ENCODE peak calls at places on chromosomes 7 and 10, in nine cellular contexts. One of them, this sample, is unnamed.

GRCh38 chr7:80826520-80827237 is 92.2 kb downstream of the SEMA3C start:
- DNase-seq in mesendoderm: no peak
- DNase-seq in neural progenitor cell: no peak
- DNase-seq in breast epithelium: no peak
- DNase-seq in fibroblast of villous mesenchyme: no peak
- DNase-seq in epithelial cell of esophagus: peak
- DNase-seq in cardiac fibroblast: no peak
- DNase-seq in OCI-LY7: no peak
- DNase-seq in SJSA1: no peak
- DNase-seq in this sample: no peak

GRCh38 chr7:95397381-95397780 is 1.2 kb upstream of the PON3 start:
- DNase-seq in mesendoderm: no peak
- DNase-seq in neural progenitor cell: no peak
- DNase-seq in breast epithelium: no peak
- DNase-seq in fibroblast of villous mesenchyme: no peak
- DNase-seq in epithelial cell of esophagus: no peak
- DNase-seq in cardiac fibroblast: no peak
- DNase-seq in OCI-LY7: no peak
- DNase-seq in SJSA1: no peak
- DNase-seq in this sample: no peak

GRCh38 chr10:22620140-22620857 is 94.1 kb downstream of the PIP4K2A start:
- DNase-seq in mesendoderm: no peak
- DNase-seq in neural progenitor cell: no peak
- DNase-seq in breast epithelium: peak
- DNase-seq in fibroblast of villous mesenchyme: peak
- DNase-seq in epithelial cell of esophagus: peak
- DNase-seq in cardiac fibroblast: peak
- DNase-seq in OCI-LY7: no peak
- DNase-seq in SJSA1: peak
- DNase-seq in this sample: no peak

GRCh38 chr10:113142601-113143000 is 192.6 kb downstream of the TCF7L2 start:
- DNase-seq in mesendoderm: no peak
- DNase-seq in neural progenitor cell: no peak
- DNase-seq in breast epithelium: no peak
- DNase-seq in fibroblast of villous mesenchyme: no peak
- DNase-seq in epithelial cell of esophagus: no peak
- DNase-seq in cardiac fibroblast: no peak
- DNase-seq in OCI-LY7: no peak
- DNase-seq in SJSA1: no peak
- DNase-seq in this sample: no peak

GRCh38 chr7:44539669-44540516 is 1.2 kb downstream of the NPC1L1 start:
- DNase-seq in mesendoderm: no peak
- DNase-seq in neural progenitor cell: no peak
- DNase-seq in breast epithelium: no peak
- DNase-seq in fibroblast of villous mesenchyme: no peak
- DNase-seq in epithelial cell of esophagus: no peak
- DNase-seq in cardiac fibroblast: no peak
- DNase-seq in OCI-LY7: no peak
- DNase-seq in SJSA1: no peak
- DNase-seq in this sample: no peak

GRCh38 chr10:114394531-114394930 is 9.8 kb downstream of the AFAP1L2 start:
- DNase-seq in mesendoderm: no peak
- DNase-seq in neural progenitor cell: no peak
- DNase-seq in breast epithelium: no peak
- DNase-seq in fibroblast of villous mesenchyme: no peak
- DNase-seq in epithelial cell of esophagus: peak
- DNase-seq in cardiac fibroblast: no peak
- DNase-seq in OCI-LY7: no peak
- DNase-seq in SJSA1: no peak
- DNase-seq in this sample: no peak

GRCh38 chr10:103493911-103494877 is 689 bp downstream of the NEURL1 start:
- DNase-seq in mesendoderm: no peak
- DNase-seq in neural progenitor cell: peak
- DNase-seq in breast epithelium: no peak
- DNase-seq in fibroblast of villous mesenchyme: no peak
- DNase-seq in epithelial cell of esophagus: no peak
- DNase-seq in cardiac fibroblast: no peak
- DNase-seq in OCI-LY7: no peak
- DNase-seq in SJSA1: no peak
- DNase-seq in this sample: peak

GRCh38 chr7:64463636-64464375 is 99.1 kb downstream of the ZNF680 start:
- DNase-seq in mesendoderm: no peak
- DNase-seq in neural progenitor cell: no peak
- DNase-seq in breast epithelium: peak
- DNase-seq in fibroblast of villous mesenchyme: peak
- DNase-seq in epithelial cell of esophagus: peak
- DNase-seq in cardiac fibroblast: peak
- DNase-seq in OCI-LY7: no peak
- DNase-seq in SJSA1: no peak
- DNase-seq in this sample: no peak

GRCh38 chr10:51743146-51743545 is 43.8 kb upstream of the CSTF2T start:
- DNase-seq in mesendoderm: peak
- DNase-seq in neural progenitor cell: peak
- DNase-seq in breast epithelium: no peak
- DNase-seq in fibroblast of villous mesenchyme: no peak
- DNase-seq in epithelial cell of esophagus: no peak
- DNase-seq in cardiac fibroblast: peak
- DNase-seq in OCI-LY7: peak
- DNase-seq in SJSA1: no peak
- DNase-seq in this sample: no peak

GRCh38 chr7:78607099-78607498 is 808.5 kb downstream of the PHTF2 start:
- DNase-seq in mesendoderm: peak
- DNase-seq in neural progenitor cell: peak
- DNase-seq in breast epithelium: no peak
- DNase-seq in fibroblast of villous mesenchyme: no peak
- DNase-seq in epithelial cell of esophagus: peak
- DNase-seq in cardiac fibroblast: peak
- DNase-seq in OCI-LY7: peak
- DNase-seq in SJSA1: no peak
- DNase-seq in this sample: peak

DNA sequence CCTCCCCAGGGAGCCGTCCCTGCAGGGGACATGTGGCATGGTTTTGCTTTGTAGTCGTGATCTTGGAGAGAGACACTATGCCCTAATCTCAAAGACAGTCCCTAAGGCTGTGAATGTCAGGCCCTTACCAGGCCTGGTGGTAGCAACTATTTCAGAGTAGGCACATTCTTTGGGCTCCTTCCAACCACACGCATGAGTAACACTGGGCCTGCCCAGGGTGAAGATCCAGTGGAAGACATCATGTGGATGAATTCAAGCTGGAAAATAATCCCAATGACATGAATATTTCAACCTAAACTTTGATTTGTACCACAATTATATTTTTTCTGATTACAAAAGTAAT is 39.5 kb upstream of the INSIG1 start:
- DNase-seq in mesendoderm: peak
- DNase-seq in neural progenitor cell: no peak
- DNase-seq in breast epithelium: no peak
- DNase-seq in fibroblast of villous mesenchyme: peak
- DNase-seq in epithelial cell of esophagus: peak
- DNase-seq in cardiac fibroblast: peak
- DNase-seq in OCI-LY7: no peak
- DNase-seq in SJSA1: peak
- DNase-seq in this sample: no peak
- H3K4me3 ChIP-seq in mesendoderm: no peak
- H3K4me3 ChIP-seq in neural progenitor cell: no peak
- H3K4me3 ChIP-seq in breast epithelium: no peak
- H3K4me3 ChIP-seq in fibroblast of villous mesenchyme: no peak
- H3K4me3 ChIP-seq in epithelial cell of esophagus: no peak
- H3K4me3 ChIP-seq in cardiac fibroblast: no peak
- H3K4me3 ChIP-seq in OCI-LY7: no peak
- H3K4me3 ChIP-seq in SJSA1: no peak
- H3K4me3 ChIP-seq in this sample: no peak

DNA sequence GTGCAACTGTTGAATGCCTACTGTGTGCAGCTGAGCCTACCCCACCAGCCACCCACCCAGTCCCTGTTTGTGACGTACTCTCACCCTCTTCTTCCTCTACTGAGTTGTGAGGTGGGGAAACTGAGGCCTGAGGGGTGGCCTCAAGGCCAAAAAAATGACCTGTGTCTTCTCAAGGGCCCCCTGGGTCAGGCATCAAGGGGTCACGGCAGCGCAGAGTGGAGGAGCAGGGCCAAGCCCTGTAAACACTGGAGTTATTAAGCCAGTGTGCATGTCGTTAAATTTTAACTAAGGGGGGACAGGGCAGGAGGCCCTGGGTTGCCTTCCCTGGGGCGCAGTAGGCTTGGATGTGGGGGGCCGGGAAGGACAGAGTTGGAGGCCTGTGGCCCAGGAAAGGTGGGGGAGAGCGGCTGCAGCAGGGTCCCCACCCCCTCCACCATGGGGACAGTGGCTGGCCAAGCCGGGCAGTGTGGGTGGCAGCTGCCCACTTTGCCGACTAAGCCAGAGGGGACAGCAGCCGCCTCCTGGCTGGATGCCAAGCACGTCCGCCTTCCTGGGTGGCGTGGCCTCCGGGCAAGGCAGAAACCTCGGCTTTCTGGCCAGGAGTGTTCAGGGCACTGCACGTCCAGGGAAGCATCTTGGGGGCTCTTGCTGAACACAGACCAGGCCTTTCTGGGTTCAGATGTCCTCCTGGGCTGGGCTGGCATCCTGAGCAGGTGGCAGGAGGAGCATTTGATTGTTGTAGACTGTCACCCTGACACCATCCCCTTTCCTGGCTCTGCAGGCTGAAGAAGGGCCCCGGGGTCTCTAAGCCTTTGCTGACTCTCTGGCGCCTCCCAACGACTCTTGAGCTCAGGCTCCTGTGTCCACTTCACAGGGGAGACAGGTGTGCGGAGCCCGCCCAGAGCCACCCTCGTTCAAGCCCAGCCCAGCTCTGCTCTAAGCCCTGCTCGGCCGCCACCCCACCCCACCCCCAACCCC is 1.9 kb downstream of the SLC29A4 start:
- DNase-seq in mesendoderm: peak
- DNase-seq in neural progenitor cell: peak
- DNase-seq in breast epithelium: no peak
- DNase-seq in fibroblast of villous mesenchyme: peak
- DNase-seq in epithelial cell of esophagus: peak
- DNase-seq in cardiac fibroblast: peak
- DNase-seq in OCI-LY7: peak
- DNase-seq in SJSA1: peak
- DNase-seq in this sample: peak
- H3K4me3 ChIP-seq in mesendoderm: no peak
- H3K4me3 ChIP-seq in neural progenitor cell: no peak
- H3K4me3 ChIP-seq in breast epithelium: no peak
- H3K4me3 ChIP-seq in fibroblast of villous mesenchyme: no peak
- H3K4me3 ChIP-seq in epithelial cell of esophagus: no peak
- H3K4me3 ChIP-seq in cardiac fibroblast: no peak
- H3K4me3 ChIP-seq in OCI-LY7: no peak
- H3K4me3 ChIP-seq in SJSA1: no peak
- H3K4me3 ChIP-seq in this sample: no peak

DNA sequence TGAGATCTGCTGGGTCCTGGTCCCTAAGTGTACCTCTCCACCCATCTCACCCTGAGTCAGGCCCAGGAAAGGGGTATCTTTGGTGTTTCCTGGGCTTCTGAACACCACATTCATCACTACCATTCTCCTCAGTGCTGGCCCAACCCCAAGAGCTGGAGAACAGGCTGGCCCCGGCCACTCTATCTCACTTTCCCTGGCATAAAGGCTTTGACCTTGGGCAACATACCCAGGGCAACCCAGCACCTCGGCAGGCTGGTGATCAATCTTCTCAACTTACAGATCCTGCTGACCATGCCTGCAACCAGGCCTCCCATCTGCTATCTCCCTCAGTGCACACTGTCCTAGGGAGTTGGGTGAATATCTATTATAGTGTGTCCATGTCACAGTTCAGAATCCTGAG is 2.1 kb downstream of the VSIR start:
- DNase-seq in mesendoderm: no peak
- DNase-seq in neural progenitor cell: no peak
- DNase-seq in breast epithelium: no peak
- DNase-seq in fibroblast of villous mesenchyme: no peak
- DNase-seq in epithelial cell of esophagus: no peak
- DNase-seq in cardiac fibroblast: no peak
- DNase-seq in OCI-LY7: no peak
- DNase-seq in SJSA1: no peak
- DNase-seq in this sample: no peak
- H3K4me3 ChIP-seq in mesendoderm: no peak
- H3K4me3 ChIP-seq in neural progenitor cell: no peak
- H3K4me3 ChIP-seq in breast epithelium: peak
- H3K4me3 ChIP-seq in fibroblast of villous mesenchyme: no peak
- H3K4me3 ChIP-seq in epithelial cell of esophagus: no peak
- H3K4me3 ChIP-seq in cardiac fibroblast: no peak
- H3K4me3 ChIP-seq in OCI-LY7: no peak
- H3K4me3 ChIP-seq in SJSA1: no peak
- H3K4me3 ChIP-seq in this sample: no peak

DNA sequence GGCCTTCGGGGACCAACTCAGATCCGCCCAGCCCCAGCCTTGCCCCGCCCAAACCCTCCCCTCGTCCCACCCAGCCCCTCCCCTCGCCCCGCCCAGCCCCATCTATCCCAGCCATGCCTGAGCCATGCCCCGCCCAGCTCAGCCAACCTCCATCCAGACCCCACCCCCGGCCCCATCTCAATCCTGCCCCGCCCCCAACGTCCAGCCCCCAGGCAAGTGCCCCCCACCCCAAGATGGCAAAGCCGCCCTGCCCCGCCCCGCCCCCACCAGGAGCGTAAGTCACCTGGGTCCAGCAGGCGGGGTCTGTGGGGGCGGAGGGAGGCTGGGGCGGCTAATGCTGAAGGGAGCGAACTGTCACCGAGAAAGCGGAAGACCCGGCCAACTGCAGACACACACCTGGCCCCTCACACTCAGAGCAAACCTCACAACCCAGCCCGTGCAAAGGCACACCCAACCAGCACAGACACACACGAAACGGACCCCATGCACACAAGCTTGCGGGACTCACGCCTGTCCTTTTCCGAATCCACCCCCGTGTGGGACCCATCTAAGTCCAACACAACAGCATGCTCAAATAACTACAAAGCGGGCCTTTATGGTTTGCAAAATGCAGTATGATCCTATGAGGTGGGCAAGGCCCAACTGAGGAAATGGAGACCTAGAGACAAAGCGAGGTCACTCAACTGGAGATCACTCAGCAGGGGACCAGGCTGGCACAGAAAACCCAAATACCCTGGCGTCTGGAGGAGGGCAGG is 11.5 kb upstream of the OGA start:
- DNase-seq in mesendoderm: peak
- DNase-seq in neural progenitor cell: peak
- DNase-seq in breast epithelium: peak
- DNase-seq in fibroblast of villous mesenchyme: no peak
- DNase-seq in epithelial cell of esophagus: peak
- DNase-seq in cardiac fibroblast: no peak
- DNase-seq in OCI-LY7: peak
- DNase-seq in SJSA1: no peak
- DNase-seq in this sample: peak
- H3K4me3 ChIP-seq in mesendoderm: no peak
- H3K4me3 ChIP-seq in neural progenitor cell: peak
- H3K4me3 ChIP-seq in breast epithelium: peak
- H3K4me3 ChIP-seq in fibroblast of villous mesenchyme: peak
- H3K4me3 ChIP-seq in epithelial cell of esophagus: peak
- H3K4me3 ChIP-seq in cardiac fibroblast: peak
- H3K4me3 ChIP-seq in OCI-LY7: peak
- H3K4me3 ChIP-seq in SJSA1: no peak
- H3K4me3 ChIP-seq in this sample: peak

GRCh38 chr7:111029141-111029572 is 61.8 kb upstream of the LRRN3 start:
- DNase-seq in mesendoderm: no peak
- DNase-seq in neural progenitor cell: no peak
- DNase-seq in breast epithelium: no peak
- DNase-seq in fibroblast of villous mesenchyme: no peak
- DNase-seq in epithelial cell of esophagus: no peak
- DNase-seq in cardiac fibroblast: no peak
- DNase-seq in OCI-LY7: no peak
- DNase-seq in SJSA1: no peak
- DNase-seq in this sample: no peak
- H3K4me3 ChIP-seq in mesendoderm: no peak
- H3K4me3 ChIP-seq in neural progenitor cell: no peak
- H3K4me3 ChIP-seq in breast epithelium: no peak
- H3K4me3 ChIP-seq in fibroblast of villous mesenchyme: no peak
- H3K4me3 ChIP-seq in epithelial cell of esophagus: no peak
- H3K4me3 ChIP-seq in cardiac fibroblast: no peak
- H3K4me3 ChIP-seq in OCI-LY7: no peak
- H3K4me3 ChIP-seq in SJSA1: no peak
- H3K4me3 ChIP-seq in this sample: no peak

GRCh38 chr10:69057951-69058297 is 30.0 kb upstream of the SRGN start:
- DNase-seq in mesendoderm: no peak
- DNase-seq in neural progenitor cell: no peak
- DNase-seq in breast epithelium: no peak
- DNase-seq in fibroblast of villous mesenchyme: peak
- DNase-seq in epithelial cell of esophagus: peak
- DNase-seq in cardiac fibroblast: peak
- DNase-seq in OCI-LY7: no peak
- DNase-seq in SJSA1: peak
- DNase-seq in this sample: no peak
- H3K4me3 ChIP-seq in mesendoderm: no peak
- H3K4me3 ChIP-seq in neural progenitor cell: no peak
- H3K4me3 ChIP-seq in breast epithelium: no peak
- H3K4me3 ChIP-seq in fibroblast of villous mesenchyme: no peak
- H3K4me3 ChIP-seq in epithelial cell of esophagus: no peak
- H3K4me3 ChIP-seq in cardiac fibroblast: no peak
- H3K4me3 ChIP-seq in OCI-LY7: no peak
- H3K4me3 ChIP-seq in SJSA1: no peak
- H3K4me3 ChIP-seq in this sample: no peak

This sample was measured in H1.